ENCODE peak calls at places on chromosomes 5 and 9, in four cellular contexts. I is DND-41, Y is HepG2, L is astrocyte. C is an unnamed sample.
A peak's percentile ranks its signal among the peaks of the same experiment; 100 is the strongest.

GRCh38 chr5:149264432-149265069 is 7.1 kb upstream of the AFAP1L1 start:
- DNase-seq in I (no peak), Y (peak; percentile 21), L (no peak), C (peak; percentile 72)

GRCh38 chr9:8652282-8652681 is 852.7 kb upstream of the DMAC1 start:
- DNase-seq in I (no peak), Y (no peak), L (no peak), C (no peak)

GRCh38 chr9:78831726-78832125 is 534.8 kb downstream of the PSAT1 start:
- DNase-seq in I (no peak), Y (no peak), L (no peak), C (no peak)

GRCh38 chr5:151483176-151483575 is 35.8 kb downstream of the SLC36A1 start:
- DNase-seq in I (no peak), Y (no peak), L (no peak), C (no peak)

GRCh38 chr5:119411291-119411934 is 40.9 kb upstream of the HSD17B4 start:
- DNase-seq in I (no peak), Y (no peak), L (peak; percentile 72), C (peak; percentile 35)

GRCh38 chr5:73365301-73365853 is 83.2 kb downstream of the FOXD1 start:
- DNase-seq in I (no peak), Y (no peak), L (peak; percentile 92), C (no peak)

GRCh38 chr5:97923997-97924396 is 741.0 kb upstream of the RIOK2 start:
- DNase-seq in I (no peak), Y (no peak), L (no peak), C (no peak)

GRCh38 chr9:12790026-12790425 is 15.2 kb downstream of the LURAP1L start:
- DNase-seq in I (no peak), Y (no peak), L (peak; percentile 37), C (no peak)

GRCh38 chr9:3475300-3476020 is 50.3 kb downstream of the RFX3 start:
- DNase-seq in I (no peak), Y (peak; percentile 27), L (no peak), C (no peak)

GRCh38 chr5:55625603-55625875 is 86.6 kb downstream of the SLC38A9 start:
- DNase-seq in I (no peak), Y (no peak), L (no peak), C (no peak)

GRCh38 chr5:160556886-160557285 is 135.2 kb downstream of the PTTG1 start:
- DNase-seq in I (no peak), Y (no peak), L (peak; percentile 81), C (no peak)

GRCh38 chr5:178372091-178372695 is 139.6 kb upstream of the PHYKPL start:
- DNase-seq in I (no peak), Y (no peak), L (no peak), C (no peak)

GRCh38 chr5:11197726-11198125 is 436.7 kb upstream of the DAP start:
- DNase-seq in I (no peak), Y (no peak), L (no peak), C (no peak)

GRCh38 chr5:956941-957729 is 51.5 kb upstream of the NKD2 start:
- DNase-seq in I (peak; percentile 71), Y (peak; percentile 77), L (peak; percentile 92), C (no peak)

GRCh38 chr9:127942152-127943010 is 4.7 kb upstream of the DPM2 start:
- DNase-seq in I (peak; percentile 59), Y (peak; percentile 43), L (no peak), C (peak; percentile 72)

GRCh38 chr5:92760550-92760949 is 820.5 kb downstream of the NR2F1-AS1 start:
- DNase-seq in I (no peak), Y (no peak), L (no peak), C (no peak)

GRCh38 chr9:98117984-98118639 is 910 bp downstream of the TRIM14 start:
- DNase-seq in I (peak; percentile 51), Y (peak; percentile 82), L (no peak), C (peak; percentile 81)

GRCh38 chr5:74232281-74232680 is 408.2 kb downstream of the ENC1 start:
- DNase-seq in I (no peak), Y (no peak), L (peak; percentile 95), C (no peak)

GRCh38 chr9:3850083-3850482 is 324.3 kb upstream of the RFX3 start:
- DNase-seq in I (no peak), Y (no peak), L (no peak), C (no peak)

GRCh38 chr5:20572560-20572959 is 584.6 kb upstream of the CDH18 start:
- DNase-seq in I (no peak), Y (no peak), L (peak; percentile 81), C (no peak)

GRCh38 chr9:120439147-120439546 is 140.8 kb downstream of the CDK5RAP2 start:
- DNase-seq in I (peak; percentile 9), Y (peak; percentile 17), L (no peak), C (peak; percentile 25)

GRCh38 chr5:134071850-134072207 is 42.7 kb upstream of the TCF7 start:
- DNase-seq in I (no peak), Y (no peak), L (no peak), C (no peak)

GRCh38 chr9:110891760-110892159 is 146.5 kb downstream of the LPAR1 start:
- DNase-seq in I (no peak), Y (no peak), L (peak; percentile 28), C (no peak)

GRCh38 chr5:134506054-134507039 is 19.1 kb upstream of the JADE2 start:
- DNase-seq in I (no peak), Y (peak; percentile 98), L (no peak), C (no peak)

GRCh38 chr5:112475747-112476435 is 56.8 kb upstream of the EPB41L4A start:
- DNase-seq in I (no peak), Y (no peak), L (peak; percentile 17), C (no peak)

GRCh38 chr9:131667576-131667975 is 72.3 kb downstream of the RAPGEF1 start:
- DNase-seq in I (no peak), Y (no peak), L (peak; percentile 27), C (no peak)

DNA sequence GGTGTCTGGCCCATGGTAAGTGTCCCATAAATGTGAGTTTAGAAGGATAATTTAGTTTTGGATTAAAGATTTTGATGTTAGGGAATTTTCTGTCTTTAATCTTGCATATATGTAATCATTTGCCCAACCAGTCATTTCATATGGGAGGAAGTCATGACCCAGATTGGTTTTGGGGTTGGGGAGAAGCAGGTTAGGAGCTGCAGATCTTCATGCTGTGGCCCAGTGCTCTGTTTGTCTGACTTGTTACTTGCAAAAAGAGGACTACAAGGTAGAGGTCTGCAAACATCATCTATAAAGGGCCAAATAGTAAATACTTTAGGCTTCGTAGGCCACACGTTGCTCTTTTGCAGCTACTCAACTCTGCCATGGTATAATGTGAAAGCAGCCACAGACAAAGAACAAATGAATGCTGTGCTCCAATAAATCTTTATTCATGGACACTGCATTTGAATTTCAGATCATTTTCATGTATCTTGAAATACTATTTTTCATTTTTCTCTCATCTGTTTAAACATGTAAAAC is 16.8 kb downstream of the OSTF1 start:
- DNase-seq in I (no peak), Y (no peak), L (no peak), C (no peak)
- H4K20me1 ChIP-seq in I (no peaks in the 10 kb centered on the region), Y (no peaks in the 10 kb centered on the region), L (peaks cover 14% of the 10 kb centered on the region), C (peaks cover 11% of the 10 kb centered on the region)

GRCh38 chr9:6910032-6910431 is 152.3 kb downstream of the KDM4C start:
- DNase-seq in I (no peak), Y (no peak), L (no peak), C (peak; percentile 8)

GRCh38 chr9:6909186-6909585 is 151.4 kb downstream of the KDM4C start:
- DNase-seq in I (no peak), Y (no peak), L (no peak), C (no peak)

GRCh38 chr9:6915635-6916034 is 157.9 kb downstream of the KDM4C start:
- DNase-seq in I (no peak), Y (no peak), L (no peak), C (no peak)

GRCh38 chr9:6910497-6910896 is 152.7 kb downstream of the KDM4C start:
- DNase-seq in I (no peak), Y (no peak), L (no peak), C (no peak)

GRCh38 chr9:6911901-6912650 is 154.3 kb downstream of the KDM4C start:
- DNase-seq in I (no peak), Y (no peak), L (no peak), C (peak; percentile 13)
- H4K20me1 ChIP-seq in I (no peaks in the 10 kb centered on the region), Y (no peaks in the 10 kb centered on the region), L (peaks cover 2% of the 10 kb centered on the region), C (no peaks in the 10 kb centered on the region)

GRCh38 chr5:126956991-126957390 is 73.4 kb downstream of the MARCHF3 start:
- DNase-seq in I (no peak), Y (no peak), L (no peak), C (no peak)
- H4K20me1 ChIP-seq in I (no peaks in the 10 kb centered on the region), Y (no peaks in the 10 kb centered on the region), L (no peaks in the 10 kb centered on the region), C (no peaks in the 10 kb centered on the region)

GRCh38 chr9:116191757-116192415 is 38.3 kb downstream of the PAPPA start:
- DNase-seq in I (no peak), Y (peak; percentile 38), L (no peak), C (no peak)
- H4K20me1 ChIP-seq in I (no peaks in the 10 kb centered on the region), Y (no peaks in the 10 kb centered on the region), L (peaks cover 2% of the 10 kb centered on the region), C (no peaks in the 10 kb centered on the region)

GRCh38 chr9:91417602-91418218 is 5.9 kb downstream of the NFIL3 start:
- DNase-seq in I (no peak), Y (no peak), L (no peak), C (no peak)
- H4K20me1 ChIP-seq in I (peaks cover 11% of the 10 kb centered on the region), Y (peaks cover 94% of the 10 kb centered on the region), L (peaks cover 25% of the 10 kb centered on the region), C (peaks cover 19% of the 10 kb centered on the region)

GRCh38 chr9:136939431-136939995 is 5.0 kb downstream of the FBXW5 start:
- DNase-seq in I (no peak), Y (no peak), L (no peak), C (no peak)

GRCh38 chr9:136934247-136934646 is 10.3 kb downstream of the FBXW5 start:
- DNase-seq in I (no peak), Y (peak; percentile 37), L (no peak), C (no peak)

GRCh38 chr9:136939996-136940525 is 4.5 kb downstream of the FBXW5 start:
- DNase-seq in I (no peak), Y (no peak), L (no peak), C (no peak)

GRCh38 chr9:136937186-136938001 is 7.1 kb downstream of the FBXW5 start:
- DNase-seq in I (no peak), Y (no peak), L (no peak), C (no peak)

DNA sequence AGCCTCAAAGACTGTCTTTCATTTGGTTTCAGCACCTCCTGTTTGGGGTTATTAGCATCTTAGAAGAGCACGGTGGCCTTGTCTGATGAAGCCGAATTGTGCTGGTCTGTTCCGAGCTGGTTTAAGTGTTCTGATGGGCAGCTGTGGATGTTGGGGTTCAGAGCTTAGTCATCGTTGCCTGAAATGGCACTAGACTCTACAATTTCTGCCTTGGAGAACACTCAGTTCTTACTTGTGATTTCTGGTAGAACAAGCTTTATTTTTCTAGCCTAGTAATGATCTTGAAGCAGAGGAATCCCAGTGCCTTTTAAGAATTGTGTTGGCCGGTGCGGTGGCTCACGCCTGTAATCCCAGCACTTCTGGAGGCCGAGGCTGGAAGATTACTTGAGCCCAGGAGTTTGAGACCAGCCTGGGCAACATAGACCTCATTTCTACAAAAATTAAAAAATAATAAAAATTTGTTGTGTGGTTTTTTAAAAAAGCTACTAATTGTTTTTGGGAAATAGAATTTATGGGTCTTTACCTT is 7.8 kb downstream of the FBXW5 start:
- DNase-seq in I (no peak), Y (no peak), L (no peak), C (no peak)
- H4K20me1 ChIP-seq in I (peaks cover 9% of the 10 kb centered on the region), Y (no peaks in the 10 kb centered on the region), L (peaks cover 30% of the 10 kb centered on the region), C (no peaks in the 10 kb centered on the region)